ENCODE peak calls at places on chromosomes 3 and 15, in eight cellular contexts. X is transverse colon, S is H1, Z is HepG2, Q is sigmoid colon, L is suprapubic skin, G is esophagus muscularis mucosa, U is K562. C is an unnamed sample.

GRCh38 chr3:40801276-40801675 is 276.5 kb downstream of the ZNF621 start:
- DNase-seq in U (no peak), G (peak; percentile 39), S (no peak), L (no peak), Q (no peak), Z (no peak), X (no peak), C (no peak)

GRCh38 chr3:134640872-134641470 is 9.9 kb downstream of the KY start:
- DNase-seq in U (peak; percentile 22), Q (no peak), L (no peak), X (no peak), S (no peak), Z (peak; percentile 26), G (no peak), C (peak; percentile 41)

GRCh38 chr15:69758810-69759410 is 306.3 kb downstream of the RPLP1 start:
- DNase-seq in U (no peak), Z (no peak), G (peak; percentile 85), S (no peak), X (peak; percentile 71), L (no peak), Q (no peak), C (peak; percentile 64)

GRCh38 chr3:15754047-15754446 is 43.7 kb downstream of the ANKRD28 start:
- DNase-seq in U (no peak), L (no peak), S (no peak), X (no peak), Q (no peak), Z (no peak), G (no peak), C (no peak)

GRCh38 chr3:7086417-7086816 is 225.5 kb downstream of the GRM7 start:
- DNase-seq in S (no peak), Z (no peak), U (no peak), X (no peak), G (no peak), L (no peak), Q (no peak), C (no peak)

GRCh38 chr3:115838786-115839185 is 215.5 kb downstream of the GAP43 start:
- DNase-seq in G (no peak), L (no peak), Z (no peak), Q (no peak), S (no peak), X (no peak), U (no peak), C (no peak)

GRCh38 chr3:152317956-152318355 is 49.2 kb downstream of the MBNL1 start:
- DNase-seq in X (no peak), U (no peak), G (no peak), S (no peak), Z (no peak), L (no peak), Q (no peak), C (no peak)

GRCh38 chr3:172675371-172676193 is 35.3 kb downstream of the NCEH1 start:
- DNase-seq in S (no peak), Z (peak; percentile 53), L (no peak), Q (no peak), X (no peak), U (peak; percentile 43), G (no peak), C (no peak)

GRCh38 chr3:20125912-20126311 is 60.1 kb downstream of the SGO1 start:
- DNase-seq in S (no peak), L (no peak), U (no peak), G (no peak), Q (no peak), Z (no peak), X (peak; percentile 23), C (no peak)

GRCh38 chr15:31215490-31216209 is 111.0 kb upstream of the KLF13 start:
- DNase-seq in S (no peak), Q (peak; percentile 92), Z (peak; percentile 54), L (peak; percentile 90), U (peak; percentile 87), G (no peak), X (peak; percentile 92), C (peak; percentile 90)

GRCh38 chr3:188209740-188210139 is 55.8 kb downstream of the LPP start:
- DNase-seq in L (no peak), Q (no peak), Z (no peak), S (no peak), U (no peak), X (no peak), G (no peak), C (no peak)

GRCh38 chr15:44729394-44729913 is 6.9 kb upstream of the TRIM69 start:
- DNase-seq in U (no peak), Q (no peak), S (no peak), Z (no peak), L (peak; percentile 77), X (peak; percentile 63), G (no peak), C (peak; percentile 50)

GRCh38 chr15:85443593-85444328 is 63.4 kb downstream of the AKAP13 start:
- DNase-seq in S (no peak), Q (no peak), L (no peak), X (no peak), Z (peak; percentile 96), G (no peak), U (no peak), C (no peak)

GRCh38 chr3:129689036-129689435 is 82.6 kb upstream of the PLXND1 start:
- DNase-seq in U (no peak), Z (no peak), S (no peak), G (no peak), X (no peak), Q (no peak), L (no peak), C (no peak)

GRCh38 chr3:129686941-129687340 is 80.5 kb upstream of the PLXND1 start:
- DNase-seq in S (no peak), L (no peak), G (no peak), U (peak; percentile 12), X (no peak), Q (no peak), Z (peak; percentile 83), C (no peak)

GRCh38 chr3:129687586-129688125 is 81.2 kb upstream of the PLXND1 start:
- DNase-seq in Z (no peak), X (no peak), G (no peak), U (no peak), S (no peak), L (no peak), Q (no peak), C (no peak)

GRCh38 chr3:129690406-129690805 is 83.9 kb upstream of the PLXND1 start:
- DNase-seq in G (no peak), L (no peak), Z (peak; percentile 78), X (no peak), U (peak; percentile 72), S (no peak), Q (no peak), C (no peak)

GRCh38 chr3:129688310-129688895 is 81.9 kb upstream of the PLXND1 start:
- DNase-seq in Q (peak; percentile 88), S (peak; percentile 19), L (peak; percentile 75), U (no peak), Z (peak; percentile 78), G (peak; percentile 93), X (peak; percentile 44), C (peak; percentile 84)
- TF ChIP-seq POLR2AphosphoS5 in Q (no peak), S (no peak), L (no peak), U (no peak), Z (peak; percentile 56), G (no peak), X (no peak), C (peak; percentile 10)

DNA sequence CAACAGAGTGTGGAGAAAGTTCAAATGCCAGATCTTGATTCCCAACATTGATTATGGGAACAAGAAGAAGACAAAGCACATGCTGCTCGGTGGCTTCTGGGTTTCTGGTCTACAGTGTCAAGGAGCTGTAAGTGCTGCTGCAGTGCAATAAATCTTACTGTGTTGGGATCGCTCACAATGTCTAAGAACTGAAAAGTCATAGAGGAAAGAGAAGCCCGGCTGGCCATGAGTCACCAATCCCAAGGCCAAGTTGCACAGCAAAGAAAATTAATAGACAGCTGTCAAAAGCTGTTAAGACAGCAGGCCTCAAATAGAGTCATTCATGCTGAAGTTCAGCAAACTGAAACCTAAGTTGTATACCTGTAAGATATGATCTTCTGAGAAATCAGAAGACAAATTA is 33.2 kb upstream of the SPPL2A start:
- DNase-seq in S (no peak), G (no peak), U (no peak), Z (no peak), Q (no peak), L (no peak), X (peak; percentile 54), C (no peak)
- TF ChIP-seq EP300 in S (no peak), G (no peak), U (peak; percentile 16), Z (no peak), Q (no peak), L (no peak), X (no peak), C (no peak)

GRCh38 chr3:71391361-71391760 is 192.2 kb downstream of the FOXP1 start:
- DNase-seq in S (no peak), X (no peak), U (no peak), L (no peak), G (no peak), Z (no peak), Q (no peak), C (no peak)

GRCh38 chr3:71392277-71392676 is 191.3 kb downstream of the FOXP1 start:
- DNase-seq in S (no peak), Z (no peak), L (no peak), Q (no peak), G (no peak), U (no peak), X (no peak), C (no peak)

GRCh38 chr3:71389191-71389590 is 194.3 kb downstream of the FOXP1 start:
- DNase-seq in L (no peak), Q (no peak), U (no peak), S (no peak), G (no peak), Z (no peak), X (peak; percentile 32), C (no peak)

GRCh38 chr3:71388535-71389120 is 194.9 kb downstream of the FOXP1 start:
- DNase-seq in Z (no peak), L (no peak), Q (no peak), S (no peak), U (no peak), G (no peak), X (no peak), C (no peak)

GRCh38 chr3:71389911-71390573 is 193.5 kb downstream of the FOXP1 start:
- DNase-seq in X (peak; percentile 67), S (peak; percentile 29), Z (peak; percentile 39), L (no peak), G (no peak), Q (peak; percentile 76), U (no peak), C (peak; percentile 74)
- TF ChIP-seq POLR2AphosphoS5 in X (no peak), S (no peak), Z (no peak), L (no peak), G (no peak), Q (peak; percentile 14), U (no peak), C (no peak)

GRCh38 chr3:177481329-177481728 is 284.0 kb upstream of the TBL1XR1 start:
- DNase-seq in X (no peak), S (no peak), Q (no peak), Z (no peak), U (no peak), G (no peak), L (no peak), C (no peak)

GRCh38 chr3:177484206-177484605 is 286.9 kb upstream of the TBL1XR1 start:
- DNase-seq in G (no peak), Q (no peak), Z (no peak), L (no peak), S (no peak), X (no peak), U (no peak), C (no peak)

GRCh38 chr3:177482048-177482741 is 284.9 kb upstream of the TBL1XR1 start:
- DNase-seq in Z (no peak), X (no peak), Q (no peak), G (no peak), U (no peak), L (no peak), S (no peak), C (no peak)

GRCh38 chr3:177484926-177485325 is 287.6 kb upstream of the TBL1XR1 start:
- DNase-seq in L (no peak), U (no peak), S (no peak), Q (no peak), Z (no peak), G (no peak), X (no peak), C (no peak)

GRCh38 chr3:177483182-177483967 is 286.1 kb upstream of the TBL1XR1 start:
- DNase-seq in U (peak; percentile 64), X (peak; percentile 28), Z (peak; percentile 23), Q (no peak), L (no peak), S (no peak), G (no peak), C (no peak)
- TF ChIP-seq EP300 in U (peak; percentile 93), X (no peak), Z (no peak), Q (no peak), L (no peak), S (no peak), G (no peak), C (no peak)

C was measured in stomach.